ENCODE peak calls at places on chromosomes 5 and 9, in nine cellular contexts. One of them, this sample, is unnamed.

GRCh38 chr9:2321523-2322148 is 300.0 kb upstream of the VLDLR start:
- DNase-seq in tibial artery: no peak
- DNase-seq in BE2C: no peak
- DNase-seq in cardiac fibroblast: no peak
- DNase-seq in adrenal gland: no peak
- DNase-seq in A549: no peak
- DNase-seq in fibroblast of villous mesenchyme: no peak
- DNase-seq in mucosa of descending colon: no peak
- DNase-seq in OCI-LY7: no peak
- DNase-seq in this sample: no peak

GRCh38 chr9:99858087-99858486 is 36.4 kb downstream of the NR4A3 start:
- DNase-seq in tibial artery: no peak
- DNase-seq in BE2C: no peak
- DNase-seq in cardiac fibroblast: no peak
- DNase-seq in adrenal gland: no peak
- DNase-seq in A549: no peak
- DNase-seq in fibroblast of villous mesenchyme: no peak
- DNase-seq in mucosa of descending colon: no peak
- DNase-seq in OCI-LY7: no peak
- DNase-seq in this sample: no peak

GRCh38 chr5:177985430-177986040 is 10.5 kb downstream of the PROP1 start:
- DNase-seq in tibial artery: no peak
- DNase-seq in BE2C: no peak
- DNase-seq in cardiac fibroblast: no peak
- DNase-seq in adrenal gland: no peak
- DNase-seq in A549: no peak
- DNase-seq in fibroblast of villous mesenchyme: no peak
- DNase-seq in mucosa of descending colon: no peak
- DNase-seq in OCI-LY7: no peak
- DNase-seq in this sample: no peak

GRCh38 chr9:85020791-85021190 is 351.3 kb downstream of the NTRK2 start:
- DNase-seq in tibial artery: no peak
- DNase-seq in BE2C: no peak
- DNase-seq in cardiac fibroblast: no peak
- DNase-seq in adrenal gland: no peak
- DNase-seq in A549: no peak
- DNase-seq in fibroblast of villous mesenchyme: no peak
- DNase-seq in mucosa of descending colon: no peak
- DNase-seq in OCI-LY7: no peak
- DNase-seq in this sample: no peak

GRCh38 chr9:8917978-8918739 is 1118.6 kb upstream of the DMAC1 start:
- DNase-seq in tibial artery: no peak
- DNase-seq in BE2C: no peak
- DNase-seq in cardiac fibroblast: no peak
- DNase-seq in adrenal gland: no peak
- DNase-seq in A549: no peak
- DNase-seq in fibroblast of villous mesenchyme: no peak
- DNase-seq in mucosa of descending colon: no peak
- DNase-seq in OCI-LY7: no peak
- DNase-seq in this sample: no peak

GRCh38 chr5:151141535-151141934 is 16.0 kb downstream of the ANXA6 start:
- DNase-seq in tibial artery: no peak
- DNase-seq in BE2C: no peak
- DNase-seq in cardiac fibroblast: no peak
- DNase-seq in adrenal gland: no peak
- DNase-seq in A549: no peak
- DNase-seq in fibroblast of villous mesenchyme: peak
- DNase-seq in mucosa of descending colon: no peak
- DNase-seq in OCI-LY7: peak
- DNase-seq in this sample: peak

GRCh38 chr5:178080056-178080455 is 33.3 kb upstream of the N4BP3 start:
- DNase-seq in tibial artery: no peak
- DNase-seq in BE2C: no peak
- DNase-seq in cardiac fibroblast: no peak
- DNase-seq in adrenal gland: no peak
- DNase-seq in A549: no peak
- DNase-seq in fibroblast of villous mesenchyme: no peak
- DNase-seq in mucosa of descending colon: no peak
- DNase-seq in OCI-LY7: no peak
- DNase-seq in this sample: no peak

GRCh38 chr5:173474881-173475287 is 141.6 kb downstream of the BOD1 start:
- DNase-seq in tibial artery: no peak
- DNase-seq in BE2C: no peak
- DNase-seq in cardiac fibroblast: peak
- DNase-seq in adrenal gland: no peak
- DNase-seq in A549: no peak
- DNase-seq in fibroblast of villous mesenchyme: peak
- DNase-seq in mucosa of descending colon: no peak
- DNase-seq in OCI-LY7: no peak
- DNase-seq in this sample: no peak

GRCh38 chr5:163369986-163370385 is 67.4 kb upstream of the CCNG1 start:
- DNase-seq in tibial artery: no peak
- DNase-seq in BE2C: no peak
- DNase-seq in cardiac fibroblast: no peak
- DNase-seq in adrenal gland: no peak
- DNase-seq in A549: no peak
- DNase-seq in fibroblast of villous mesenchyme: no peak
- DNase-seq in mucosa of descending colon: no peak
- DNase-seq in OCI-LY7: no peak
- DNase-seq in this sample: no peak

GRCh38 chr9:16899611-16900010 is 29.1 kb upstream of the BNC2 start:
- DNase-seq in tibial artery: no peak
- DNase-seq in BE2C: no peak
- DNase-seq in cardiac fibroblast: no peak
- DNase-seq in adrenal gland: no peak
- DNase-seq in A549: no peak
- DNase-seq in fibroblast of villous mesenchyme: peak
- DNase-seq in mucosa of descending colon: no peak
- DNase-seq in OCI-LY7: no peak
- DNase-seq in this sample: no peak

GRCh38 chr9:16335788-16336580 is 534.5 kb downstream of the BNC2 start:
- DNase-seq in tibial artery: peak
- DNase-seq in BE2C: no peak
- DNase-seq in cardiac fibroblast: peak
- DNase-seq in adrenal gland: peak
- DNase-seq in A549: peak
- DNase-seq in fibroblast of villous mesenchyme: peak
- DNase-seq in mucosa of descending colon: peak
- DNase-seq in OCI-LY7: no peak
- DNase-seq in this sample: peak

GRCh38 chr9:95138474-95138873 is 179.0 kb downstream of the FANCC start:
- DNase-seq in tibial artery: no peak
- DNase-seq in BE2C: peak
- DNase-seq in cardiac fibroblast: no peak
- DNase-seq in adrenal gland: no peak
- DNase-seq in A549: no peak
- DNase-seq in fibroblast of villous mesenchyme: no peak
- DNase-seq in mucosa of descending colon: no peak
- DNase-seq in OCI-LY7: no peak
- DNase-seq in this sample: no peak

GRCh38 chr9:5800969-5801738 is 31.8 kb downstream of the ERMP1 start:
- DNase-seq in tibial artery: no peak
- DNase-seq in BE2C: no peak
- DNase-seq in cardiac fibroblast: peak
- DNase-seq in adrenal gland: no peak
- DNase-seq in A549: no peak
- DNase-seq in fibroblast of villous mesenchyme: no peak
- DNase-seq in mucosa of descending colon: peak
- DNase-seq in OCI-LY7: no peak
- DNase-seq in this sample: no peak

GRCh38 chr5:133848306-133848924 is 120.0 kb downstream of the C5orf15 start:
- DNase-seq in tibial artery: no peak
- DNase-seq in BE2C: no peak
- DNase-seq in cardiac fibroblast: no peak
- DNase-seq in adrenal gland: no peak
- DNase-seq in A549: no peak
- DNase-seq in fibroblast of villous mesenchyme: no peak
- DNase-seq in mucosa of descending colon: no peak
- DNase-seq in OCI-LY7: no peak
- DNase-seq in this sample: no peak

GRCh38 chr9:35645736-35646582 is 4.8 kb downstream of the SIT1 start:
- DNase-seq in tibial artery: peak
- DNase-seq in BE2C: no peak
- DNase-seq in cardiac fibroblast: no peak
- DNase-seq in adrenal gland: no peak
- DNase-seq in A549: no peak
- DNase-seq in fibroblast of villous mesenchyme: peak
- DNase-seq in mucosa of descending colon: peak
- DNase-seq in OCI-LY7: no peak
- DNase-seq in this sample: no peak
- TF ChIP-seq CTCF in tibial artery: no peak
- TF ChIP-seq CTCF in BE2C: no peak
- TF ChIP-seq CTCF in cardiac fibroblast: no peak
- TF ChIP-seq CTCF in adrenal gland: no peak
- TF ChIP-seq CTCF in A549: no peak
- TF ChIP-seq CTCF in fibroblast of villous mesenchyme: no peak
- TF ChIP-seq CTCF in mucosa of descending colon: no peak
- TF ChIP-seq CTCF in OCI-LY7: no peak
- TF ChIP-seq CTCF in this sample: no peak

DNA sequence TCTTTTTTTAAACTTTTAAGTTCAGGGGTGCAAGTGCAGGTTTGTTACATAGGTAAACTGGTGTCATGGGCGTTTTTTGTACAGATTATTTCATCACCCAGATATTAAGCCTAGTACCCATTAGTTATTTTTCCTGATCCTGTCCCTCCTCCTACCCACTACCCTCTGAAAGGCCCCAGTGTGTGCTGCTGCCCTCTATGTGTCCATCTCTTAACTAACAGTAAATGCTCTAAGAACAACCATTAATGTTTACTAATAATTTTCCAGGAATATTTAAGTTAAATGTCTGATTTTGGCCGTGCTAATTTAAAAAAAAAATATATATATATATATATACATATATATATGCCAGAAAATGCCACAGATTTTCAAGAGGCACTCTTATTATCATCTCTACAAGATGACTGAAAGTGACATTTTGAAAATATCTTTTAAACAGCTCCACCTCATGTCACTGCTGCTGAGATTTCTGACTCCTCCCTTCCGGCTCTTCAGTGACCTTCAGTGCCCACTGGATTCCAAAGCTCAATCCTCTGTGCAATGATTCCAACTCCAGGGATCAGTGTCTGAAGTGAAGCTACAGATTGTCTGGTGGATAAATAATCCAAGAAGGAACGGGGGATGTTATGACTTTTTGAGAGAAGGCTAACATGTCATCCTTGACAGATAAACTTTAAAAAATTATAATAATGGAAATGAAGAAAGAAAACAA is 46.7 kb upstream of the HNRNPA0 start:
- DNase-seq in tibial artery: no peak
- DNase-seq in BE2C: no peak
- DNase-seq in cardiac fibroblast: no peak
- DNase-seq in adrenal gland: no peak
- DNase-seq in A549: no peak
- DNase-seq in fibroblast of villous mesenchyme: no peak
- DNase-seq in mucosa of descending colon: peak
- DNase-seq in OCI-LY7: no peak
- DNase-seq in this sample: no peak
- H3K4me3 ChIP-seq in tibial artery: no peak
- H3K4me3 ChIP-seq in BE2C: no peak
- H3K4me3 ChIP-seq in cardiac fibroblast: no peak
- H3K4me3 ChIP-seq in adrenal gland: no peak
- H3K4me3 ChIP-seq in A549: no peak
- H3K4me3 ChIP-seq in fibroblast of villous mesenchyme: no peak
- H3K4me3 ChIP-seq in mucosa of descending colon: no peak
- H3K4me3 ChIP-seq in OCI-LY7: no peak
- H3K4me3 ChIP-seq in this sample: peak

GRCh38 chr5:86756839-86757238 is 139.1 kb downstream of the COX7C start:
- DNase-seq in tibial artery: no peak
- DNase-seq in BE2C: no peak
- DNase-seq in cardiac fibroblast: no peak
- DNase-seq in adrenal gland: no peak
- DNase-seq in A549: no peak
- DNase-seq in fibroblast of villous mesenchyme: no peak
- DNase-seq in mucosa of descending colon: no peak
- DNase-seq in OCI-LY7: no peak
- DNase-seq in this sample: no peak
- TF ChIP-seq CTCF in tibial artery: no peak
- TF ChIP-seq CTCF in BE2C: peak
- TF ChIP-seq CTCF in cardiac fibroblast: no peak
- TF ChIP-seq CTCF in adrenal gland: no peak
- TF ChIP-seq CTCF in A549: no peak
- TF ChIP-seq CTCF in fibroblast of villous mesenchyme: no peak
- TF ChIP-seq CTCF in mucosa of descending colon: no peak
- TF ChIP-seq CTCF in OCI-LY7: peak
- TF ChIP-seq CTCF in this sample: no peak

DNA sequence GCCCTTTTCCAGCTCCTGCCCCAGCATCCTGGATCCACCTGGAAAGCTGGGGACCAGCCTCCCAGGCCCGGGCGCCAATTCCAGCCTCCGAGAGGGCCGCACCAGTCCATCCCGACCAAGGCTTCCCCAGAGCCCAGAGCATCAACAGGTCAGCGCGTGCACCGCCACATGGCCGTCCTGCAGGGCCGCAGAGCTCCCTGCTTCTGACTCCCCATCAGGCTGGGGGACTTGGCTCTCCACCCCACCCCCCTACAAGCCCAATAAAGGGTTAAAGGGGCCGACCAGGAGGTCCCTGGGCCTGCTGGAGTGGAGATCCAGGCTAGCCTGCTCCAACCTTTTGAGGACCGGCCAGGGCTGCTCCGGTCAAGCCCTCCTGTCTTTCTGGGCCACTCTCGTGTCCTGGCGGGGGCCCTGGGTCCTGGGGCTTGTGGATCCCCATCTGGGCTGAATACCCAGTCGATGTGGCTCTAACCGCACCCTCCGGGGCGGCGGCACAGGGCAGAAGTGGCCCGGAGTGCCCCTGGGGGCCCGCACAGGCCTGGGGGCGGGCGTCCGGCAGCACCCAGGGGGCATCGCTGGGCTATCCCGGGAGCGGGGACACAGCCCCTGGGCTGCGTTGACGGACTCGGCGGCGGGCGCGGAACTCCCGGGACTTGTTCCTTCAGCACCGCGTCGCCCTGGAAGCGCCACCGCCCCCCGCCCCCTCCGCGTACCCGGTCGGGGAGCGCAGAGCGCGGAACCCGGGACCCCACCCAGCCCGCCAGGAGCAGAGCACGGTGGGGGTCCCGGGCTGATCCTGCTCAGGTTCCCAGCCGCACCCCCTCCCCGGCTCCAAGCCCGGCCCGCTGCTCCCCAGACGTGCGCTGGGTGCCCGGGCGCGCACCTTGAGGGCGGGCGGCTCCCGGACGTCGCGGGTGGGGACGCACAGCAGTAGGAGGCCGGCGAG is 590 bp downstream of the ENTPD2 start:
- DNase-seq in tibial artery: no peak
- DNase-seq in BE2C: no peak
- DNase-seq in cardiac fibroblast: no peak
- DNase-seq in adrenal gland: no peak
- DNase-seq in A549: no peak
- DNase-seq in fibroblast of villous mesenchyme: no peak
- DNase-seq in mucosa of descending colon: no peak
- DNase-seq in OCI-LY7: no peak
- DNase-seq in this sample: no peak
- H3K4me3 ChIP-seq in tibial artery: no peak
- H3K4me3 ChIP-seq in BE2C: no peak
- H3K4me3 ChIP-seq in cardiac fibroblast: no peak
- H3K4me3 ChIP-seq in adrenal gland: no peak
- H3K4me3 ChIP-seq in A549: peak
- H3K4me3 ChIP-seq in fibroblast of villous mesenchyme: no peak
- H3K4me3 ChIP-seq in mucosa of descending colon: peak
- H3K4me3 ChIP-seq in OCI-LY7: no peak
- H3K4me3 ChIP-seq in this sample: peak